ENCODE peak calls at places on chromosomes 11 and 22, in seven cellular contexts. S, N, P, V, X, L and T are unnamed samples.

GRCh38 chr11:13105237-13105844 is 96.2 kb downstream of the RASSF10 start:
- DNase-seq in S (no peak), N (no peak), P (peak; percentile 18), V (peak; percentile 24), X (peak; percentile 40), L (no peak), T (no peak)

GRCh38 chr22:46390652-46391301 is 55.3 kb downstream of the TRMU start:
- DNase-seq in S (no peak), N (peak; percentile 92), P (peak; percentile 61), V (peak; percentile 71), X (no peak), L (peak; percentile 70), T (no peak)

GRCh38 chr22:44379817-44380560 is 67.2 kb upstream of the SHISAL1 start:
- DNase-seq in S (peak; percentile 47), N (no peak), P (no peak), V (no peak), X (no peak), L (no peak), T (no peak)

GRCh38 chr22:27873476-27873875 is 45.6 kb downstream of the PITPNB start:
- DNase-seq in S (no peak), N (no peak), P (peak; percentile 22), V (peak; percentile 40), X (no peak), L (no peak), T (no peak)

GRCh38 chr22:23685205-23685784 is 5.5 kb upstream of the RGL4 start:
- DNase-seq in S (no peak), N (peak; percentile 32), P (no peak), V (peak; percentile 14), X (no peak), L (peak; percentile 6), T (no peak)

GRCh38 chr11:31764766-31765165 is 46.4 kb downstream of the PAX6 start:
- DNase-seq in S (no peak), N (no peak), P (no peak), V (no peak), X (no peak), L (no peak), T (no peak)

GRCh38 chr11:72292106-72292790 is 48.3 kb upstream of the PHOX2A start:
- DNase-seq in S (no peak), N (no peak), P (no peak), V (no peak), X (no peak), L (no peak), T (no peak)

GRCh38 chr11:112222303-112222702 is 3.9 kb upstream of the PTS start:
- DNase-seq in S (no peak), N (no peak), P (no peak), V (no peak), X (no peak), L (no peak), T (no peak)

GRCh38 chr11:70127653-70128434 is 49.7 kb downstream of the ANO1 start:
- DNase-seq in S (no peak), N (no peak), P (no peak), V (peak; percentile 30), X (no peak), L (no peak), T (no peak)

GRCh38 chr11:46176421-46176820 is 55.2 kb upstream of the PHF21A start:
- DNase-seq in S (no peak), N (no peak), P (no peak), V (no peak), X (no peak), L (no peak), T (no peak)

GRCh38 chr11:65226103-65226442 is 35.7 kb upstream of the POLA2 start:
- DNase-seq in S (no peak), N (no peak), P (no peak), V (no peak), X (no peak), L (no peak), T (no peak)

GRCh38 chr11:32893091-32893946 is 708 bp downstream of the QSER1 start:
- DNase-seq in S (peak; percentile 68), N (peak; percentile 80), P (peak; percentile 36), V (peak; percentile 50), X (peak; percentile 86), L (peak; percentile 27), T (peak; percentile 82)

GRCh38 chr11:6393989-6394670 is 3.9 kb downstream of the SMPD1 start:
- DNase-seq in S (no peak), N (no peak), P (no peak), V (no peak), X (no peak), L (no peak), T (no peak)

GRCh38 chr11:81135570-81135969 is 1598.1 kb downstream of the FAM181B start:
- DNase-seq in S (no peak), N (no peak), P (no peak), V (no peak), X (no peak), L (no peak), T (no peak)

DNA sequence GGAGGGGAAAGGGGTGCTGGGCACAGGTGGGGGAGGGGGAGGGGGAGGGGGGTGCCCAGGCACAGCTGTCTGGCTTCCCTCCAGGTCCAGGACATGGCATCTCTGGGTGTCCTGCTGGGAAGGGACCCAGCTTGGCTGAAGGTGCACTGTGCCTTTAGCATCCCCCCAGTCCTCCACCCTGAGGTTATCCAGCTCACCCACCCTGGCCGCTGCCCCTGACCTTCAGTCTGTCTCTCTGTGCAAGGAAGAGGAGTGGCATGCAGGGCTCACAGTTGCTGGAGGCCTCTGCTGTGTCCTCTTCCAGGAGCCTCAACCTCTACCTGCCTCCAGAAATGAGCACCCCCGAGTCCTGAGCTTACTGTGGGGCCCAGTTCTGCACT is 9.4 kb upstream of the CTSD start:
- DNase-seq in S (peak; percentile 56), N (no peak), P (no peak), V (no peak), X (no peak), L (no peak), T (no peak)
- H3K27ac ChIP-seq in S (no peak overlapping the region), N (no peak overlapping the region), P (no peak overlapping the region), V (no peak overlapping the region), X (no peak overlapping the region), L (no peak overlapping the region), T (no peak overlapping the region)

DNA sequence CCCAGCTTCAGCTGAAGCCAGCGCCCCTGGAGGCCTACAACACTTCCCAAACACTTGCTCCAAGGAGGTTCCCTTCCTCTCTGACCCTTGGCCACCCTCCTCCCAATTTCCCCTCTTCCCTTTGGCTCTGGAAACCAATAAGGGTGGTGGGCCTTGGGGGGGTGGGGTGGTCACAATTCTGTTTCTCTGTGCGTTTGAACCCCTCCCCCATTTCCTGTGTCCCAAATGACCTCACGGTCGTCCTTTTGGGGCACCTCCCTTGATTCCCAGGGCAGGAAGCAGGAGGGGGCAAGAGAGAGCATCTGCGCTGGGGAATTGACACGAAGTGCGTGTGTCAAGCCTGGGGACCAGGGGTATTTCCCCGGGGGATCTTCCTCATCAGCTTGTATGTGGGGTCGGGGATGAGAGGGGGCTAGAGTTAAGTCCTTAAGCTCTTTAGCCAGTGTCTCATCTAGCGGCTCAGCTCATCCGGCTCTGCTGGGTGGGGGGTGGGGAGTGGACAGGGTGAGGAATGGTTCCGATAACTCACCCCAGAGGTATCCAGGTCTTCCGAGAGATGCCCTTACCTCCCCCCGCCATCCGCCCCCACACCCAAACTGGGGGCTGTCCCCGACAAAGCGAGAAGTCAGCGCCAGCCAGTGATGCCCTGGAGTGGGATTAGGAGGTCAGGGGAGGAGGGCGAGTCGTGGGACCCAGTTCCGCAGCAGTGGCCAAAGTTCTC is 629 bp downstream of the ESAM start:
- DNase-seq in S (no peak), N (no peak), P (peak; percentile 37), V (no peak), X (no peak), L (no peak), T (peak; percentile 62)
- H3K4me3 ChIP-seq in S (peak overlapping the region; percentile 7), N (peak overlapping the region; percentile 68), P (peak overlapping the region; percentile 82), V (peak overlapping the region; percentile 12), X (peak overlapping the region; percentile 64), L (no peak overlapping the region), T (peak overlapping the region; percentile 74)

GRCh38 chr11:95076416-95076815 is 9.7 kb downstream of the SRSF8 start:
- DNase-seq in S (no peak), N (peak; percentile 35), P (no peak), V (peak; percentile 92), X (peak; percentile 40), L (peak; percentile 64), T (no peak)
- H3K27ac ChIP-seq in S (no peak overlapping the region), N (no peak overlapping the region), P (peak overlapping the region; percentile 57), V (no peak overlapping the region), X (peak overlapping the region; percentile 41), L (no peak overlapping the region), T (no peak overlapping the region)

GRCh38 chr11:67349457-67349856 is 3.9 kb downstream of the POLD4 start:
- DNase-seq in S (no peak), N (no peak), P (no peak), V (peak; percentile 40), X (no peak), L (no peak), T (no peak)

GRCh38 chr11:67349927-67350465 is 3.4 kb downstream of the POLD4 start:
- DNase-seq in S (no peak), N (no peak), P (no peak), V (no peak), X (no peak), L (no peak), T (no peak)

GRCh38 chr11:67352546-67353316 is 615 bp downstream of the POLD4 start:
- DNase-seq in S (peak; percentile 77), N (peak; percentile 65), P (peak; percentile 42), V (no peak), X (peak; percentile 70), L (no peak), T (peak; percentile 55)

GRCh38 chr11:67353317-67354313 is at the start of gene POLD4:
- DNase-seq in S (peak; percentile 99), N (peak; percentile 98), P (peak; percentile 99), V (peak; percentile 99), X (peak; percentile 99), L (peak; percentile 87), T (peak; percentile 98)

DNA sequence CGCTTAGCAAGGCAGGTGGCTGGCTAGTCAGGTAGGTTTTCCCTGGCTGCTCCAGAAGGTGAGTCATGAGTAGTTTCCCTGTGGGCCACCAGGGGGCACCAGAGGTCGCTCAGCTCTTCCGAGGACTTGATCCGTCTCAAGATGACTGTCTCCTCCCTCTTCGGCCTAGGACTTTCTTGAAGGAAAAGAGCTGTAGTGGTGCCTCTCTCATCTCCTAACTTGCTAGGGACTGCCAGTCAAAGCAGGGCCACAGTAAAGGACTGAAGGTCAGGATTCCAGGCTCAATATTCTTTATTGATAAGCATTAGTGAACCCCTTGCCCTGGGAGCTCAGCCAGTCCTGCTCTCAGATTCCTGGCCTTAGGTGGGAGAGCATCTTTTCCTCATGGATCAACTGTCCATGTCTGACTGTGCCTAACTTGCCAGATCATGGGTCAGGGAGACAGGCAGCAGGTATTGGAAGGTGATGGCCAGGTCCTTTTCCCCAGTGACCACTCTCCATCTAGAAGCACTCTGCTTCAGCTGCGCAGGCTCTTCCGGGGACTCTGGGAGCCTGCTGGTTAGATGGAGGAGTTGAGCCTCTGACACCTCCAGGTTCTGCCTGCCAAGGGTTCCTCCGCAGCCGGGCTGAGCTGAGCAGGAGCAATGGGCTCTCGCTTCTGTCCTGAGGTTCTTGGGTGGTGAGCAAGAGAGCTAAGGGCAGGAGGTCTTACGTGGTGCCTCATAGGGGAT is 1.9 kb downstream of the POLD4 start:
- DNase-seq in S (peak; percentile 84), N (peak; percentile 85), P (peak; percentile 55), V (peak; percentile 86), X (peak; percentile 90), L (peak; percentile 77), T (peak; percentile 90)
- H3K4me3 ChIP-seq in S (no peak overlapping the region), N (no peak overlapping the region), P (peak overlapping the region; percentile 92), V (no peak overlapping the region), X (no peak overlapping the region), L (no peak overlapping the region), T (no peak overlapping the region)

DNA sequence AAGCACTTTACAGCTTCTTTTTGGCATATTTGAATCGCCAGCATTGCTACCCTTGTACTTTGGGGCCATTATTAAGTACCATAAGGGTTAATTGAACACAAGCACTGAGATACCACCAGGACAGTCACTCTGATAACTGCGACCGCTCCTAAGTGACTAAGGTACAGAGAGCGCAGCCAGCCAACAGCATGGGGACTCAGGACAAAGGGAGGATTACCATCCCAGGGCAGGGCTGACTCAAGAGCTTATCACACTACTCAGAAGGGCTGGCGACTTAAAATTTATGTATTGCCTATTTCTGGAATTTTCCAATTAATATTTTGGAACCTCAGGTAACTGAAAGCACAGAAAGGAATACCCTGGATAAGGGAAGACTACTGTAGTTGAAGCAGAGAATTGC is 479 bp downstream of the ZNF280A start:
- DNase-seq in S (no peak), N (no peak), P (no peak), V (no peak), X (peak; percentile 38), L (no peak), T (no peak)
- H3K27ac ChIP-seq in S (no peak overlapping the region), N (no peak overlapping the region), P (no peak overlapping the region), V (no peak overlapping the region), X (peak overlapping the region; percentile 29), L (no peak overlapping the region), T (no peak overlapping the region)